ENCODE peak calls at places on chromosomes 3 and 15, in ten cellular contexts. A is ELR, B is GM12892, M is A172, Q is progenitor cell of endocrine pancreas, C is fibroblast of the aortic adventitia, R is NCI-H1092 treated with DMSO at 0.1 percent for 48 hours, Z is psoas muscle, T is smooth muscle cell of the brain vasculature, I is ovary. E is an unnamed sample.

GRCh38 chr3:189286188-189286587 is 114.4 kb downstream of the TPRG1 start:
- DNase-seq in C (no peak), R (no peak), I (no peak), A (no peak), M (no peak), B (no peak), Z (no peak), T (no peak), Q (no peak), E (no peak)

GRCh38 chr15:90213123-90213817 is 12.1 kb downstream of the SEMA4B start:
- DNase-seq in R (no peak), T (no peak), B (no peak), I (no peak), C (no peak), A (no peak), Z (no peak), M (no peak), Q (no peak), E (no peak)

GRCh38 chr15:94094310-94094709 is 137.1 kb upstream of the MCTP2 start:
- DNase-seq in Z (no peak), B (no peak), Q (no peak), T (no peak), R (no peak), C (no peak), A (no peak), M (no peak), I (no peak), E (no peak)

GRCh38 chr3:14238356-14238755 is 59.7 kb downstream of the LSM3 start:
- DNase-seq in A (no peak), T (no peak), C (no peak), R (no peak), Z (no peak), B (no peak), I (no peak), M (no peak), Q (no peak), E (no peak)

GRCh38 chr3:57659004-57659672 is 33.7 kb downstream of the DENND6A start:
- DNase-seq in A (no peak), M (no peak), Z (no peak), T (no peak), B (no peak), I (no peak), R (no peak), C (peak), Q (no peak), E (peak)

GRCh38 chr3:30972449-30972848 is 78.0 kb upstream of the GADL1 start:
- DNase-seq in T (no peak), A (no peak), B (no peak), I (no peak), Q (no peak), R (no peak), C (no peak), Z (no peak), M (no peak), E (no peak)

GRCh38 chr3:195100903-195101591 is 169.9 kb downstream of the XXYLT1 start:
- DNase-seq in R (no peak), A (no peak), C (peak), I (no peak), Z (no peak), M (peak), T (no peak), Q (no peak), B (no peak), E (no peak)

GRCh38 chr3:161508852-161509477 is 12.4 kb downstream of the OTOL1 start:
- DNase-seq in Z (no peak), C (peak), A (peak), I (no peak), B (no peak), Q (no peak), T (no peak), R (peak), M (no peak), E (peak)

GRCh38 chr3:172341482-172342059 is 106.7 kb downstream of the GHSR start:
- DNase-seq in R (peak), Q (no peak), T (no peak), A (peak), M (peak), B (no peak), Z (no peak), C (peak), I (no peak), E (peak)

GRCh38 chr3:30236011-30236410 is 370.4 kb upstream of the TGFBR2 start:
- DNase-seq in C (no peak), B (no peak), I (no peak), A (no peak), Z (no peak), R (no peak), Q (no peak), T (no peak), M (no peak), E (no peak)